ENCODE peak calls at places on chromosome 11, in four cellular contexts. N is lung microvascular endothelial cell; U is adrenal gland; B is stimulated activated CD8-positive, alpha-beta memory T cell treated with anti-CD3 and anti-CD28 coated beads, Interleukin-4, amount 100 ng/mL, for 4 hours. X is an unnamed sample.

GRCh38 chr11:46392421-46393230 is 1.1 kb upstream of the CHRM4 start:
- DNase-seq in N (peak), U (peak), B (peak), X (peak)

GRCh38 chr11:133021503-133021902 is 510.8 kb downstream of the OPCML start:
- DNase-seq in N (no peak), U (no peak), B (no peak), X (no peak)

GRCh38 chr11:68271023-68271780 is 571 bp downstream of the C11orf24 start:
- DNase-seq in N (peak), U (peak), B (no peak), X (no peak)

GRCh38 chr11:62553839-62554361 is 7.3 kb upstream of the AHNAK start:
- DNase-seq in N (no peak), U (no peak), B (no peak), X (no peak)

GRCh38 chr11:57322881-57323467 is 1.8 kb downstream of the TNKS1BP1 start:
- DNase-seq in N (no peak), U (no peak), B (no peak), X (no peak)

GRCh38 chr11:32562839-32563599 is 20.6 kb upstream of the EIF3M start:
- DNase-seq in N (no peak), U (no peak), B (no peak), X (no peak)

GRCh38 chr11:125314264-125315087 is 149.9 kb downstream of the PKNOX2 start:
- DNase-seq in N (no peak), U (no peak), B (no peak), X (no peak)

GRCh38 chr11:44572884-44573283 is 7.4 kb downstream of the CD82 start:
- DNase-seq in N (no peak), U (no peak), B (no peak), X (no peak)

GRCh38 chr11:498297-499181 is 8.5 kb downstream of the RNH1 start:
- DNase-seq in N (no peak), U (no peak), B (no peak), X (no peak)

GRCh38 chr11:94525933-94526332 is 13.7 kb downstream of the C11orf97 start:
- DNase-seq in N (no peak), U (peak), B (no peak), X (no peak)

GRCh38 chr11:123482225-123482624 is 52.2 kb downstream of the GRAMD1B start:
- DNase-seq in N (no peak), U (no peak), B (no peak), X (no peak)

GRCh38 chr11:96098511-96099241 is 174.8 kb upstream of the MTMR2 start:
- DNase-seq in N (no peak), U (no peak), B (no peak), X (no peak)

GRCh38 chr11:110524227-110524626 is 94.5 kb downstream of the FDX1 start:
- DNase-seq in N (no peak), U (no peak), B (no peak), X (no peak)

GRCh38 chr11:121483805-121484478 is 31.2 kb upstream of the SORL1-AS1 start:
- DNase-seq in N (no peak), U (no peak), B (no peak), X (no peak)